ENCODE peak calls at places on chromosomes 5 and 9, in ten cellular contexts. C, E, T, J, R, D, P, F, B and Z are unnamed samples.

GRCh38 chr9:110131499-110131898 is 76.5 kb downstream of the C9orf152 start:
- DNase-seq in D (peak), B (no peak), P (no peak), J (no peak), R (no peak), T (no peak), F (no peak), E (no peak), C (no peak), Z (no peak)

GRCh38 chr5:7078901-7079300 is 317.0 kb upstream of the ADCY2 start:
- DNase-seq in R (no peak), E (no peak), P (no peak), J (no peak), T (no peak), F (peak), C (no peak), B (peak), D (peak), Z (peak)

GRCh38 chr5:1110930-1111726 is 735 bp downstream of the SLC12A7 start:
- DNase-seq in R (no peak), P (peak), J (no peak), D (no peak), T (no peak), B (no peak), E (no peak), F (no peak), C (peak), Z (no peak)

GRCh38 chr5:137372386-137373160 is 126.6 kb downstream of the SPOCK1 start:
- DNase-seq in D (no peak), T (no peak), F (no peak), C (no peak), E (no peak), P (no peak), R (no peak), J (no peak), B (no peak), Z (no peak)

GRCh38 chr5:40570408-40571129 is 109.1 kb upstream of the PTGER4 start:
- DNase-seq in R (no peak), E (no peak), F (no peak), P (no peak), C (no peak), J (no peak), D (no peak), T (no peak), B (peak), Z (no peak)

GRCh38 chr9:109098221-109098959 is 21.4 kb downstream of the TMEM245 start:
- DNase-seq in P (no peak), B (no peak), E (no peak), R (no peak), J (no peak), D (peak), T (no peak), F (no peak), C (no peak), Z (no peak)

GRCh38 chr9:3828495-3828894 is 302.7 kb upstream of the RFX3 start:
- DNase-seq in T (no peak), C (no peak), E (no peak), F (no peak), R (no peak), B (no peak), D (no peak), P (no peak), J (no peak), Z (no peak)

GRCh38 chr9:121301881-121302286 is 33.9 kb downstream of the GSN start:
- DNase-seq in J (no peak), D (no peak), P (peak), T (peak), F (no peak), B (no peak), R (no peak), C (no peak), E (no peak), Z (no peak)

GRCh38 chr9:20838218-20838617 is 154.2 kb downstream of the FOCAD start:
- DNase-seq in T (no peak), E (no peak), C (no peak), P (no peak), R (no peak), D (no peak), B (no peak), J (no peak), F (no peak), Z (no peak)

GRCh38 chr5:14101922-14102321 is 41.2 kb upstream of the TRIO start:
- DNase-seq in T (no peak), P (no peak), D (peak), C (no peak), B (no peak), F (no peak), R (no peak), J (no peak), E (no peak), Z (no peak)

GRCh38 chr5:9348296-9348996 is 197.4 kb downstream of the SEMA5A start:
- DNase-seq in E (no peak), D (no peak), F (no peak), J (no peak), R (no peak), T (no peak), P (no peak), C (no peak), B (no peak), Z (no peak)

GRCh38 chr5:157306092-157306491 is 40.2 kb downstream of the CYFIP2 start:
- DNase-seq in R (no peak), E (no peak), P (no peak), B (no peak), D (no peak), C (no peak), T (no peak), F (no peak), J (no peak), Z (no peak)